ENCODE peak calls at places on chromosomes 11 and 22, in eight cellular contexts. V, S, X, G, P, R, H and E are unnamed samples.
A peak's percentile ranks its signal among the peaks of the same experiment; 100 is the strongest.

GRCh38 chr11:113849713-113850112 is 25.7 kb downstream of the USP28 start:
- DNase-seq in V (no peak), S (no peak), X (no peak), G (no peak), P (no peak), R (peak; percentile 73), H (no peak), E (no peak)

GRCh38 chr22:34294986-34295385 is 374.7 kb upstream of the LARGE1 start:
- DNase-seq in V (no peak), S (no peak), X (no peak), G (no peak), P (no peak), R (no peak), H (no peak), E (no peak)

GRCh38 chr22:20991252-20992055 is 9.4 kb downstream of the LZTR1 start:
- DNase-seq in V (no peak), S (no peak), X (no peak), G (no peak), P (no peak), R (no peak), H (no peak), E (no peak)

GRCh38 chr22:46846154-46846831 is 83.8 kb downstream of the TBC1D22A start:
- DNase-seq in V (no peak), S (no peak), X (no peak), G (no peak), P (no peak), R (no peak), H (no peak), E (no peak)

GRCh38 chr22:43158778-43159483 is 7.6 kb downstream of the TSPO start:
- DNase-seq in V (no peak), S (no peak), X (no peak), G (no peak), P (no peak), R (no peak), H (no peak), E (no peak)

GRCh38 chr22:36068776-36069344 is 40.2 kb upstream of the RBFOX2 start:
- DNase-seq in V (no peak), S (no peak), X (no peak), G (no peak), P (no peak), R (no peak), H (no peak), E (no peak)

GRCh38 chr11:133905677-133906156 is 51.1 kb downstream of the IGSF9B start:
- DNase-seq in V (no peak), S (no peak), X (no peak), G (no peak), P (no peak), R (no peak), H (no peak), E (peak; percentile 32)

GRCh38 chr11:47060807-47061206 is 115.9 kb downstream of the ARFGAP2 start:
- DNase-seq in V (no peak), S (no peak), X (peak; percentile 56), G (no peak), P (no peak), R (no peak), H (no peak), E (no peak)

GRCh38 chr11:119583585-119583984 is 145.4 kb downstream of the NECTIN1 start:
- DNase-seq in V (no peak), S (no peak), X (no peak), G (no peak), P (no peak), R (no peak), H (no peak), E (no peak)

GRCh38 chr22:28021998-28022660 is 103.1 kb upstream of the PITPNB start:
- DNase-seq in V (no peak), S (no peak), X (no peak), G (no peak), P (no peak), R (no peak), H (no peak), E (peak; percentile 9)

GRCh38 chr11:58618215-58618614 is 4.2 kb upstream of the CNTF start:
- DNase-seq in V (no peak), S (no peak), X (no peak), G (no peak), P (peak; percentile 64), R (no peak), H (no peak), E (no peak)

GRCh38 chr11:123509737-123510578 is 79.9 kb downstream of the GRAMD1B start:
- DNase-seq in V (no peak), S (peak; percentile 51), X (peak; percentile 81), G (no peak), P (peak; percentile 34), R (peak; percentile 50), H (peak; percentile 81), E (no peak)

GRCh38 chr22:41301085-41302015 is at the start of gene ZC3H7B:
- DNase-seq in V (peak; percentile 98), S (peak; percentile 71), X (peak; percentile 74), G (peak; percentile 58), P (peak; percentile 90), R (no peak), H (peak; percentile 87), E (peak; percentile 97)

DNA sequence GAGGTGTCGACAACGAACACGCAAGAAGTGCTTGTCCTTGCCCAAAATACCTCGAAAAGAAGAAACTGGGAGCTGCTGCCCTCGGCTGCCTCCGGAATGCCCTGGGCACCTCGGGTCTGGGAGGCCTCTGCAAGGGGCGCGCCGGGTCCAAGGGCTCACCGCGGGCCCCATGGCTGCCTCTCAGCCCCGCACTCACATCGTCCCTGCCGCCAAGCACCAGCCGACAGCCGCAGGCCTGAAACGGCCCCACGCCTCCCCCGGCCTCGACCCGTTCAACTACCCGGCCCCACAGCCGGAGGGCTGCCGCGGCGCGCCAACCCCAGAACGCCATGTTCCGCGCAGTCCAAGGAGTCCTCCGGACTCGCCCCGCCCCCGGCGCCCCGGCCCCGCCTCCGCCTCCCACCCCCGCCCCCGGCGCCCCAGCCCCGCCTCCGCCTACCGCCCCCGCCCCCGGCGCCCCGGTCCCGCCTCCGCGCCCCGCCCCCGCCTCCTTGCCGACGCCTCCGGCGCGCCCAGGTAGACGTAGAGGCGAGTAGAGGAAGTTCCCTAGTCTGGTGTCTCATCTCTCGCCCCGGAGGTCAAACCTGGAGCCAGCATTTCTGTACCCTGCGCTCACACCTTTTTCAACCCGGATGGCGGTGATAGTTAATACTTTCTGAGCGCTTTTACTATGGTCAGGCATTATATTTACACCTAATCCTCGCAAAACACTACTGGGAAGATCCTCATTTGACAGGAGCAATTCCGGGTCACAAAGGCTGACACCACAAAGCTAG is at the start of gene SIRT3:
- DNase-seq in V (peak; percentile 98), S (peak; percentile 64), X (peak; percentile 67), G (peak; percentile 68), P (peak; percentile 78), R (peak; percentile 34), H (peak; percentile 86), E (peak; percentile 96)
- TF ChIP-seq CTCF in V (no peak), S (no peak), X (peak; percentile 37), G (no peak), P (no peak), R (no peak), H (peak; percentile 62), E (no peak)

DNA sequence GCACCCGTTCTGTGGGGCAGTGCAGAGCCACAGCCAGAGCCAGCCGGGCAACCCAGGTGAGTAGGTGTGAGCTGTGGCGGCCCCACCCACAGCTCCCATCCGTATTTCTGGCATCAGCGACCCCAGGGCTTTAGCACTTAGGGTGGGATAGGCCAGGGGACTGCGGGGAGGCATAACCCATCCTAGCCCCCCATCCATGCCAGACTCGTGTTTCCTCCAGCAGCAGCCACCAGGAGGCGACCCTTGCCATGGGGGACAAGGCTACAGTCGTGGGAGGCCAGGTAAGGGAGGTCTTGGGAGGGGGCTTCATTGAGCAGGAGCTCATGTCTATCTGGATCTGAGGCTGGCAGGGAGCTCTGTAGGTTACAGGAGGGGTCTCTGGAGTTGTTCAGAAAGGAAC is 873 bp downstream of the OTOG start:
- DNase-seq in V (no peak), S (no peak), X (no peak), G (no peak), P (no peak), R (no peak), H (no peak), E (no peak)
- TF ChIP-seq CTCF in V (no peak), S (no peak), X (no peak), G (no peak), P (peak; percentile 36), R (peak; percentile 59), H (no peak), E (no peak)

GRCh38 chr11:84714316-84714780 is 912.8 kb downstream of the DLG2 start:
- DNase-seq in V (peak; percentile 56), S (peak; percentile 65), X (peak; percentile 13), G (no peak), P (peak; percentile 80), R (no peak), H (peak; percentile 71), E (peak; percentile 35)
- TF ChIP-seq CTCF in V (peak; percentile 6), S (peak; percentile 68), X (peak; percentile 20), G (peak; percentile 11), P (peak; percentile 77), R (peak; percentile 80), H (peak; percentile 72), E (peak; percentile 25)

GRCh38 chr11:62787005-62787759 is at the start of gene TMEM179B:
- DNase-seq in V (peak; percentile 98), S (peak; percentile 94), X (peak; percentile 97), G (peak; percentile 100), P (peak; percentile 100), R (peak; percentile 93), H (peak; percentile 95), E (peak; percentile 98)
- TF ChIP-seq CTCF in V (peak; percentile 56), S (peak; percentile 23), X (peak; percentile 61), G (peak; percentile 55), P (peak; percentile 64), R (peak; percentile 67), H (peak; percentile 34), E (peak; percentile 79)